ENCODE peak calls at places on chromosomes 4 and X, in eight cellular contexts. U is CD8-positive, alpha-beta T cell; K is A549; L is SK-N-SH; B is HL-60; D is suprapubic skin; W is breast epithelium; V is AG04450. E is an unnamed sample.
A peak's percentile ranks its signal among the peaks of the same experiment; 100 is the strongest.

GRCh38 chrX:36957425-36958328 is 50.5 kb upstream of the FAM47C start:
- DNase-seq in U (no peak), K (peak; percentile 21), L (peak; percentile 36), B (no peak), D (no peak), W (no peak), V (no peak), E (no peak)

GRCh38 chr4:1400191-1400805 is 5.9 kb downstream of the NKX1-1 start:
- DNase-seq in U (no peak), K (no peak), L (peak; percentile 21), B (no peak), D (no peak), W (peak; percentile 45), V (no peak), E (no peak)

GRCh38 chrX:85379174-85379907 is at the start of gene POF1B:
- DNase-seq in U (no peak), K (peak; percentile 10), L (no peak), B (no peak), D (no peak), W (peak; percentile 48), V (no peak), E (no peak)

GRCh38 chr4:8021796-8022195 is 82.1 kb upstream of the AFAP1 start:
- DNase-seq in U (no peak), K (peak; percentile 28), L (peak; percentile 54), B (no peak), D (no peak), W (no peak), V (no peak), E (no peak)

GRCh38 chr4:140315032-140315826 is 58.2 kb upstream of the SCOC start:
- DNase-seq in U (no peak), K (no peak), L (no peak), B (no peak), D (no peak), W (no peak), V (no peak), E (no peak)

GRCh38 chr4:128481752-128482480 is 194.3 kb upstream of the PGRMC2 start:
- DNase-seq in U (no peak), K (no peak), L (no peak), B (no peak), D (no peak), W (no peak), V (no peak), E (no peak)

GRCh38 chr4:113397114-113397701 is 347.8 kb downstream of the ANK2 start:
- DNase-seq in U (no peak), K (no peak), L (no peak), B (no peak), D (no peak), W (no peak), V (peak; percentile 51), E (no peak)

GRCh38 chr4:174283507-174284180 is at the start of the genes CEP44 and FBXO8:
- DNase-seq in U (peak; percentile 71), K (peak; percentile 41), L (peak; percentile 68), B (peak; percentile 78), D (peak; percentile 87), W (peak; percentile 64), V (peak; percentile 29), E (no peak)

GRCh38 chr4:101000496-101000895 is 346.8 kb downstream of the PPP3CA start:
- DNase-seq in U (no peak), K (no peak), L (no peak), B (no peak), D (no peak), W (no peak), V (no peak), E (no peak)

GRCh38 chr4:132317923-132318322 is 831.2 kb upstream of the PCDH10 start:
- DNase-seq in U (no peak), K (no peak), L (no peak), B (no peak), D (no peak), W (no peak), V (no peak), E (no peak)

GRCh38 chr4:69026974-69027373 is 69.3 kb upstream of the UGT2B7 start:
- DNase-seq in U (no peak), K (no peak), L (no peak), B (no peak), D (no peak), W (no peak), V (no peak), E (no peak)

GRCh38 chr4:145536044-145536443 is 54.4 kb downstream of the SMAD1 start:
- DNase-seq in U (no peak), K (no peak), L (no peak), B (no peak), D (no peak), W (no peak), V (no peak), E (no peak)

GRCh38 chr4:171308661-171309060 is 504.5 kb upstream of the GALNTL6 start:
- DNase-seq in U (no peak), K (no peak), L (no peak), B (no peak), D (no peak), W (no peak), V (no peak), E (no peak)

GRCh38 chr4:140255919-140256318 is 101.9 kb upstream of the MAML3 start:
- DNase-seq in U (no peak), K (no peak), L (no peak), B (no peak), D (no peak), W (no peak), V (no peak), E (no peak)

GRCh38 chr4:114384629-114385028 is 214.0 kb upstream of the UGT8 start:
- DNase-seq in U (no peak), K (no peak), L (peak; percentile 29), B (no peak), D (no peak), W (no peak), V (peak; percentile 27), E (peak; percentile 30)

GRCh38 chr4:123503698-123504389 is 107.2 kb downstream of the SPRY1 start:
- DNase-seq in U (no peak), K (no peak), L (no peak), B (no peak), D (no peak), W (no peak), V (no peak), E (no peak)

GRCh38 chrX:103687696-103688191 is 1.2 kb upstream of the MORF4L2 start:
- DNase-seq in U (peak; percentile 63), K (peak; percentile 41), L (peak; percentile 55), B (peak; percentile 60), D (peak; percentile 74), W (peak; percentile 53), V (no peak), E (peak; percentile 49)

GRCh38 chrX:45515262-45516215 is 314.9 kb upstream of the DIPK2B start:
- DNase-seq in U (no peak), K (peak; percentile 56), L (peak; percentile 20), B (peak; percentile 81), D (peak; percentile 79), W (no peak), V (peak; percentile 80), E (peak; percentile 77)

GRCh38 chr4:156790866-156791265 is 180.7 kb downstream of the PDGFC start:
- DNase-seq in U (no peak), K (no peak), L (no peak), B (no peak), D (no peak), W (no peak), V (no peak), E (no peak)

GRCh38 chr4:2266181-2266580 is 4.3 kb upstream of the MXD4 start:
- DNase-seq in U (no peak), K (no peak), L (peak; percentile 48), B (no peak), D (no peak), W (no peak), V (no peak), E (no peak)

GRCh38 chr4:81756042-81756441 is 284.3 kb upstream of the RASGEF1B start:
- DNase-seq in U (no peak), K (no peak), L (no peak), B (no peak), D (no peak), W (no peak), V (no peak), E (no peak)

GRCh38 chr4:94333864-94334263 is 8.8 kb downstream of the HPGDS start:
- DNase-seq in U (no peak), K (no peak), L (no peak), B (no peak), D (no peak), W (no peak), V (no peak), E (no peak)

DNA sequence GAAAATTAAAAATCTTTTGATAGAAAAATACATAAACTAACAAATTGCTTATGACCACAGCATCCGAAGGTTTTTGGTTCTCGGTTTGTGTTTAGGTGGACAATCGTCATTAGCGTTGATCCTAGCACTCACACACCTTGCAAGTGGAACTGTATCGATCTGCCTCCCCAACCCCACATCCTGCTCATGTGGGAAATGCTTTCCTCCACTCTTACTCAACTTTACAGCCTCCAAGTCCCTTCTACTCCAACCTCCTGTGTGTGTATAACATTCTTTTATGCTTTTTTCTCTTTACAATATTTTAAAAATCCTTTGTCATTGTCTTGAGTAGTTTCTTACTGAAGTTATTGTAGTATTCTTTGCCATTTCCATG is 15.6 kb upstream of the TMEM131L start:
- DNase-seq in U (no peak), K (no peak), L (no peak), B (no peak), D (no peak), W (no peak), V (no peak), E (no peak)
- H3K4me3 ChIP-seq in U (no peak overlapping the region), K (no peak overlapping the region), L (no peak overlapping the region), B (no peak overlapping the region), D (no peak overlapping the region), W (no peak overlapping the region), V (no peak overlapping the region), E (no peak overlapping the region)

GRCh38 chr4:87130985-87131753 is 89.2 kb downstream of the KLHL8 start:
- DNase-seq in U (no peak), K (no peak), L (no peak), B (no peak), D (no peak), W (no peak), V (no peak), E (no peak)
- TF ChIP-seq CTCF in U (no peak), K (no peak), L (no peak), B (no peak), D (no peak), W (no peak), V (no peak), E (no peak)

DNA sequence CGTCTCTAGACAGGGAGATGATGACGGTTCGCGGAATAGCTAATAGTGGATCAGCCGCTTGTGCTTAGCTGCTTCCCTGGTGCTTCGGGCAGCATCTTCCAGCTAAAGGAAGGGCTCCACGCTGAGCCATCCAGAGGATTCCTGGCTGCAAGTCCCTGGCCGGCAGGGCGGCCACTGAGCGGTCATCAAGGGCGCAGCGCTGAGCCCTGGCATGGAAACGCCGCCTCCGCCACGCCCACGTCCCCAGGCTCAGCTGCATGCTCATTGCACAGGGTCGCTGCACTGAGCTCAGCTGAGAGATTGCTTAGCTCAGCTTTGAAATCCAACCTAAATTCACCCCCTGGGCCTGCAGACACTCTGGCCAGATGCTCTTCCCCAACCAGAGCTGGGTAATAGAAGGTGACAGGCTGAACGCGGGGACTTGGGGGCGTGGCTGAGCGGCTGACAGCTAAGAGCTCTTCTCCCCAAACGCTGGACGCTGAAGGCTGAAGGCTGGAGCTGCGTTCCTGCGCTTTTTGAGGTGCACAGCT is 118.2 kb upstream of the KIT start:
- DNase-seq in U (no peak), K (peak; percentile 6), L (peak; percentile 87), B (peak; percentile 26), D (peak; percentile 81), W (peak; percentile 61), V (no peak), E (no peak)
- H3K4me3 ChIP-seq in U (no peak overlapping the region), K (peak overlapping the region; percentile 33), L (peak overlapping the region; percentile 60), B (peak overlapping the region; percentile 18), D (peak overlapping the region; percentile 40), W (peak overlapping the region; percentile 23), V (peak overlapping the region; percentile 34), E (peak overlapping the region; percentile 31)

GRCh38 chrX:109839694-109840358 is 106.8 kb upstream of the ACSL4 start:
- DNase-seq in U (no peak), K (peak; percentile 15), L (no peak), B (peak; percentile 65), D (no peak), W (no peak), V (no peak), E (no peak)
- TF ChIP-seq CTCF in U (no peak), K (no peak), L (no peak), B (peak; percentile 5), D (no peak), W (no peak), V (no peak), E (peak; percentile 20)